ENCODE peak calls at places on chromosomes 12 and 14, in ten cellular contexts. One of them, this sample, is unnamed.

GRCh38 chr12:14442221-14442881 is 76.9 kb downstream of the ATF7IP start:
- DNase-seq in CD4-positive, alpha-beta T cell: no peak
- DNase-seq in dorsolateral prefrontal cortex: no peak
- DNase-seq in right atrium auricular region: no peak
- DNase-seq in ovary: no peak
- DNase-seq in Peyer's patch: no peak
- DNase-seq in AG10803: peak; percentile 45
- DNase-seq in nephron progenitor cell: no peak
- DNase-seq in coronary artery: no peak
- DNase-seq in mesothelial cell of epicardium: no peak
- DNase-seq in this sample: no peak

GRCh38 chr12:91327889-91328288 is 145.3 kb upstream of the DCN start:
- DNase-seq in CD4-positive, alpha-beta T cell: no peak
- DNase-seq in dorsolateral prefrontal cortex: no peak
- DNase-seq in right atrium auricular region: no peak
- DNase-seq in ovary: no peak
- DNase-seq in Peyer's patch: no peak
- DNase-seq in AG10803: peak; percentile 82
- DNase-seq in nephron progenitor cell: no peak
- DNase-seq in coronary artery: no peak
- DNase-seq in mesothelial cell of epicardium: no peak
- DNase-seq in this sample: no peak

GRCh38 chr14:89773151-89773550 is 181.4 kb downstream of the EFCAB11 start:
- DNase-seq in CD4-positive, alpha-beta T cell: no peak
- DNase-seq in dorsolateral prefrontal cortex: no peak
- DNase-seq in right atrium auricular region: no peak
- DNase-seq in ovary: no peak
- DNase-seq in Peyer's patch: no peak
- DNase-seq in AG10803: no peak
- DNase-seq in nephron progenitor cell: no peak
- DNase-seq in coronary artery: no peak
- DNase-seq in mesothelial cell of epicardium: no peak
- DNase-seq in this sample: no peak

GRCh38 chr12:95224202-95225170 is 6.9 kb downstream of the VEZT start:
- DNase-seq in CD4-positive, alpha-beta T cell: no peak
- DNase-seq in dorsolateral prefrontal cortex: no peak
- DNase-seq in right atrium auricular region: no peak
- DNase-seq in ovary: no peak
- DNase-seq in Peyer's patch: no peak
- DNase-seq in AG10803: peak; percentile 69
- DNase-seq in nephron progenitor cell: no peak
- DNase-seq in coronary artery: no peak
- DNase-seq in mesothelial cell of epicardium: no peak
- DNase-seq in this sample: no peak

GRCh38 chr12:99745106-99745505 is 97.6 kb downstream of the GARIN6 start:
- DNase-seq in CD4-positive, alpha-beta T cell: no peak
- DNase-seq in dorsolateral prefrontal cortex: no peak
- DNase-seq in right atrium auricular region: no peak
- DNase-seq in ovary: no peak
- DNase-seq in Peyer's patch: no peak
- DNase-seq in AG10803: no peak
- DNase-seq in nephron progenitor cell: no peak
- DNase-seq in coronary artery: no peak
- DNase-seq in mesothelial cell of epicardium: no peak
- DNase-seq in this sample: no peak

GRCh38 chr14:91693342-91693741 is 38.5 kb downstream of the CATSPERB start:
- DNase-seq in CD4-positive, alpha-beta T cell: no peak
- DNase-seq in dorsolateral prefrontal cortex: no peak
- DNase-seq in right atrium auricular region: no peak
- DNase-seq in ovary: no peak
- DNase-seq in Peyer's patch: no peak
- DNase-seq in AG10803: peak; percentile 14
- DNase-seq in nephron progenitor cell: no peak
- DNase-seq in coronary artery: no peak
- DNase-seq in mesothelial cell of epicardium: no peak
- DNase-seq in this sample: no peak

GRCh38 chr12:663293-663871 is at the start of gene NINJ2:
- DNase-seq in CD4-positive, alpha-beta T cell: no peak
- DNase-seq in dorsolateral prefrontal cortex: no peak
- DNase-seq in right atrium auricular region: no peak
- DNase-seq in ovary: no peak
- DNase-seq in Peyer's patch: no peak
- DNase-seq in AG10803: peak; percentile 16
- DNase-seq in nephron progenitor cell: peak; percentile 12
- DNase-seq in coronary artery: no peak
- DNase-seq in mesothelial cell of epicardium: no peak
- DNase-seq in this sample: no peak

GRCh38 chr12:11703378-11703777 is 53.9 kb downstream of the ETV6 start:
- DNase-seq in CD4-positive, alpha-beta T cell: no peak
- DNase-seq in dorsolateral prefrontal cortex: no peak
- DNase-seq in right atrium auricular region: no peak
- DNase-seq in ovary: no peak
- DNase-seq in Peyer's patch: no peak
- DNase-seq in AG10803: no peak
- DNase-seq in nephron progenitor cell: no peak
- DNase-seq in coronary artery: no peak
- DNase-seq in mesothelial cell of epicardium: no peak
- DNase-seq in this sample: no peak

GRCh38 chr12:16605666-16606116 is 271 bp downstream of the LMO3 start:
- DNase-seq in CD4-positive, alpha-beta T cell: no peak
- DNase-seq in dorsolateral prefrontal cortex: no peak
- DNase-seq in right atrium auricular region: no peak
- DNase-seq in ovary: peak; percentile 23
- DNase-seq in Peyer's patch: no peak
- DNase-seq in AG10803: peak; percentile 11
- DNase-seq in nephron progenitor cell: peak; percentile 12
- DNase-seq in coronary artery: no peak
- DNase-seq in mesothelial cell of epicardium: no peak
- DNase-seq in this sample: peak; percentile 3

GRCh38 chr14:67575684-67576083 is 24.4 kb downstream of the PIGH start:
- DNase-seq in CD4-positive, alpha-beta T cell: no peak
- DNase-seq in dorsolateral prefrontal cortex: no peak
- DNase-seq in right atrium auricular region: no peak
- DNase-seq in ovary: no peak
- DNase-seq in Peyer's patch: no peak
- DNase-seq in AG10803: no peak
- DNase-seq in nephron progenitor cell: no peak
- DNase-seq in coronary artery: no peak
- DNase-seq in mesothelial cell of epicardium: no peak
- DNase-seq in this sample: no peak
- TF ChIP-seq CTCF in CD4-positive, alpha-beta T cell: no peak
- TF ChIP-seq CTCF in dorsolateral prefrontal cortex: no peak
- TF ChIP-seq CTCF in right atrium auricular region: no peak
- TF ChIP-seq CTCF in ovary: no peak
- TF ChIP-seq CTCF in Peyer's patch: no peak
- TF ChIP-seq CTCF in AG10803: no peak
- TF ChIP-seq CTCF in nephron progenitor cell: no peak
- TF ChIP-seq CTCF in coronary artery: no peak
- TF ChIP-seq CTCF in mesothelial cell of epicardium: no peak
- TF ChIP-seq CTCF in this sample: no peak

GRCh38 chr12:113221181-113221996 is at the start of gene TPCN1:
- DNase-seq in CD4-positive, alpha-beta T cell: peak; percentile 97
- DNase-seq in dorsolateral prefrontal cortex: peak; percentile 99
- DNase-seq in right atrium auricular region: peak; percentile 100
- DNase-seq in ovary: peak; percentile 100
- DNase-seq in Peyer's patch: peak; percentile 99
- DNase-seq in AG10803: peak; percentile 100
- DNase-seq in nephron progenitor cell: peak; percentile 99
- DNase-seq in coronary artery: peak; percentile 100
- DNase-seq in mesothelial cell of epicardium: peak; percentile 98
- DNase-seq in this sample: peak; percentile 98
- TF ChIP-seq CTCF in CD4-positive, alpha-beta T cell: no peak
- TF ChIP-seq CTCF in dorsolateral prefrontal cortex: no peak
- TF ChIP-seq CTCF in right atrium auricular region: no peak
- TF ChIP-seq CTCF in ovary: no peak
- TF ChIP-seq CTCF in Peyer's patch: no peak
- TF ChIP-seq CTCF in AG10803: no peak
- TF ChIP-seq CTCF in nephron progenitor cell: no peak
- TF ChIP-seq CTCF in coronary artery: no peak
- TF ChIP-seq CTCF in mesothelial cell of epicardium: no peak
- TF ChIP-seq CTCF in this sample: no peak

DNA sequence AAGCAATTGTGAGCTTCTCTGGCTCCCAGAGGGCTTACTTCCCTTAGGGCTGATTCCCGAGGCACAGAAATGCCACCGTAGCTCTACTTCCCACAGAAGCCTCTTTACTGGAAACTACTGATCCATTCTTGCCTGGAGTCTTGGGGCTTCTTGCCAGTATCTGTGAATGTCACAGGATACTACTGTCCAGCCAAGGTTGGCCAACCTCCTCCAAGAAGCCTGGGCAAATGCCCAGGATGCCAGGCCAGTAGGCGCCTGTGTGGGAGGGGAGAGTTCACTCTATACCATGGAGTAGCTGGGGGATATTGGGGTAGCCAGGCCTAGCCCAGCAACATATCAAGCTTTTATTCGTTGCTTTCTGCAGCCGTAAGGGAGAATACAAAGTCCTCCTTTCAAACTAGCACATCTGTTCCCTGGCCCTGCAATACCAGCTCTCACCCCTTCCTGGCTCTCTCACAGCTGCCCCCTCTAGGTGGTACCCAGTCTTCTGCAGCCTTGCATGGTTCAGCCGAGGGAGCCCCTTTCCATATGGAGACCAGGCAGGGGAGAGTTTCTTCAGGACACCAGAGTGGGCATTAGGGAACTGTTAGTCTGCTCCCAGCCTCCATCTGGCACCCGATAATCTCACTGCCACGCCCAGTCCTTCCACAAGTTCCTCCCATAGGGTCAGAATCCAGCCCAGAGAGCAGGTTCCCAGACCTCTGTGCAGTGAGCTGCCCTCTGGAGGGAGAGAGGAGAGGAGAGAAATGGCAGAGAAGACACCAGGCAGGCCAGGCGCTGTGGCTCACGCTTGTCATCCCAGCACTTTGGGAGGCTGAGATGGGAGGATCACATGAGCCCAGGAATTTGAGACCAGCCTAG is 24.3 kb upstream of the PLEK2 start:
- DNase-seq in CD4-positive, alpha-beta T cell: no peak
- DNase-seq in dorsolateral prefrontal cortex: no peak
- DNase-seq in right atrium auricular region: no peak
- DNase-seq in ovary: no peak
- DNase-seq in Peyer's patch: peak; percentile 69
- DNase-seq in AG10803: no peak
- DNase-seq in nephron progenitor cell: no peak
- DNase-seq in coronary artery: no peak
- DNase-seq in mesothelial cell of epicardium: no peak
- DNase-seq in this sample: no peak
- TF ChIP-seq CTCF in CD4-positive, alpha-beta T cell: no peak
- TF ChIP-seq CTCF in dorsolateral prefrontal cortex: no peak
- TF ChIP-seq CTCF in right atrium auricular region: no peak
- TF ChIP-seq CTCF in ovary: no peak
- TF ChIP-seq CTCF in Peyer's patch: no peak
- TF ChIP-seq CTCF in AG10803: no peak
- TF ChIP-seq CTCF in nephron progenitor cell: no peak
- TF ChIP-seq CTCF in coronary artery: no peak
- TF ChIP-seq CTCF in mesothelial cell of epicardium: no peak
- TF ChIP-seq CTCF in this sample: no peak

DNA sequence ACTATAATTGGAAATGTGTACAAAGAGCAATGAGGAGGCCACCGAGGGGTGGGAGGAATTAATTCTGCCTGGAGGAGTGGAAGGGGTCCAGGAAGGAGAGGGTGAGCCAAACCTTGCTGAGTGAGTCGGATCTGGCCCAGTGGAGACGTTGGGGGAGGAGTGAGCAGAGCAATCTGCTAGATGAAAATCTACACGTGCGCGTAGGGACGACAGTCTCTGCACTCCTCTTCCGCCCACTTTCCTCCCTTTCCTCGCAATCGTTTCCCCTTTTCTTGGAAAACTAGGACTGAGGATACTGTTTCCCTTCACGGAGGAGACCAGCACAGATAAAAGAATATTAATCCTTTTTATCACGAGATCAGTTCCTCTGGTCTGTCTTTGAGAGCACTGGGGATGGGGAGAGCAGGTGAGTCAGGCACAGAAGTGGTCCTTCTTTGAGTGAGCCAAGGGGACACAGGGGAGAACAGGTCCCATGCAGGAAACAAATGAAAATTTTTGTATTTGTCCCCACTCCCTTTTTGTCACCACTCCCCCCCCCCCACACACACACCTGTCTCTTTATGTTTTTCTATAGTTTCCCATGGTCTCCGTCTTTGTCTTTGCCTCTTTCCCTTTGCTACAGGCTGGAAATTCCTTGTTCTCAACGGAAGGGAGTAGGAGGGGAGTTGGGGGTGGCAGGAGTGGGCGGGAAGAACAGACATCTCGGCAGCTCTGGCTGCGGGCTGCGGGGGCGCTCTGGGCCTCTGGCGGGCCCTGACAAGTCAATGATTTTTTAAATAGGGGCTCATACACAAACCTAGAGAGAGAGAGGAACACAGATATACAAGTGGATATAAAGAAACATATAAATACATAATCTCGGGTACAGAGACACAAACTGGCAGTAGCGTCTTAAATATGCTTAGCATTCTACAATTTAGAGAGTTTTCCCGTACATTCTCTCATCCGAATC is 2.6 kb upstream of the NAB2 start:
- DNase-seq in CD4-positive, alpha-beta T cell: no peak
- DNase-seq in dorsolateral prefrontal cortex: no peak
- DNase-seq in right atrium auricular region: no peak
- DNase-seq in ovary: peak; percentile 82
- DNase-seq in Peyer's patch: peak; percentile 64
- DNase-seq in AG10803: peak; percentile 67
- DNase-seq in nephron progenitor cell: peak; percentile 61
- DNase-seq in coronary artery: no peak
- DNase-seq in mesothelial cell of epicardium: peak; percentile 62
- DNase-seq in this sample: no peak
- TF ChIP-seq CTCF in CD4-positive, alpha-beta T cell: peak; percentile 24
- TF ChIP-seq CTCF in dorsolateral prefrontal cortex: no peak
- TF ChIP-seq CTCF in right atrium auricular region: peak; percentile 26
- TF ChIP-seq CTCF in ovary: no peak
- TF ChIP-seq CTCF in Peyer's patch: peak; percentile 20
- TF ChIP-seq CTCF in AG10803: peak; percentile 43
- TF ChIP-seq CTCF in nephron progenitor cell: peak; percentile 14
- TF ChIP-seq CTCF in coronary artery: no peak
- TF ChIP-seq CTCF in mesothelial cell of epicardium: no peak
- TF ChIP-seq CTCF in this sample: peak; percentile 45

This sample was measured in neural crest cell.